ENCODE peak calls at places on chromosomes 6 and 20, in four cellular contexts. I is mesenchymal stem cell, Y is IMR-90, M is H1. J is an unnamed sample. For H3K36me3, the result is how much of the 10 kb centered on the place peaks cover.

GRCh38 chr20:1108437-1108920 is 9.9 kb upstream of the PSMF1 start:
- DNase-seq in Y (peak), M (peak), I (peak), J (peak)

GRCh38 chr6:130411481-130411880 is 45.7 kb downstream of the TMEM200A start:
- DNase-seq in Y (no peak), I (no peak), M (no peak), J (no peak)

GRCh38 chr6:137980777-137981176 is 113.7 kb downstream of the TNFAIP3 start:
- DNase-seq in I (no peak), Y (no peak), M (no peak), J (no peak)

GRCh38 chr6:169895926-169896761 is 144.7 kb downstream of the ERMARD start:
- DNase-seq in M (peak), Y (no peak), I (no peak), J (no peak)

GRCh38 chr20:10812738-10813327 is 139.0 kb upstream of the JAG1 start:
- DNase-seq in Y (no peak), M (no peak), I (no peak), J (no peak)

GRCh38 chr6:56048601-56049000 is 173.2 kb upstream of the BMP5 start:
- DNase-seq in Y (no peak), I (no peak), M (no peak), J (no peak)

GRCh38 chr20:11214281-11214680 is 540.5 kb upstream of the JAG1 start:
- DNase-seq in Y (no peak), I (no peak), M (no peak), J (no peak)

GRCh38 chr6:166724576-166724975 is 97.5 kb upstream of the RPS6KA2 start:
- DNase-seq in Y (no peak), M (no peak), I (no peak), J (no peak)

GRCh38 chr6:139925894-139926641 is 551.6 kb upstream of the CITED2 start:
- DNase-seq in I (peak), M (no peak), Y (peak), J (no peak)

GRCh38 chr20:4869290-4870193 is 131.8 kb downstream of the SLC23A2 start:
- DNase-seq in Y (peak), M (no peak), I (peak), J (no peak)

GRCh38 chr6:144095134-144096002 is at the start of gene SF3B5:
- DNase-seq in Y (peak), M (peak), I (peak), J (peak)

GRCh38 chr20:38600057-38600456 is 1.6 kb upstream of the ARHGAP40 start:
- DNase-seq in M (no peak), I (no peak), Y (no peak), J (no peak)

GRCh38 chr20:38599410-38599882 is 2.2 kb upstream of the ARHGAP40 start:
- DNase-seq in I (no peak), Y (no peak), M (no peak), J (no peak)

GRCh38 chr20:38602185-38602581 is 574 bp downstream of the ARHGAP40 start:
- DNase-seq in I (no peak), M (no peak), Y (no peak), J (no peak)

GRCh38 chr20:38603286-38603685 is 1.7 kb downstream of the ARHGAP40 start:
- DNase-seq in I (no peak), Y (no peak), M (no peak), J (no peak)

DNA sequence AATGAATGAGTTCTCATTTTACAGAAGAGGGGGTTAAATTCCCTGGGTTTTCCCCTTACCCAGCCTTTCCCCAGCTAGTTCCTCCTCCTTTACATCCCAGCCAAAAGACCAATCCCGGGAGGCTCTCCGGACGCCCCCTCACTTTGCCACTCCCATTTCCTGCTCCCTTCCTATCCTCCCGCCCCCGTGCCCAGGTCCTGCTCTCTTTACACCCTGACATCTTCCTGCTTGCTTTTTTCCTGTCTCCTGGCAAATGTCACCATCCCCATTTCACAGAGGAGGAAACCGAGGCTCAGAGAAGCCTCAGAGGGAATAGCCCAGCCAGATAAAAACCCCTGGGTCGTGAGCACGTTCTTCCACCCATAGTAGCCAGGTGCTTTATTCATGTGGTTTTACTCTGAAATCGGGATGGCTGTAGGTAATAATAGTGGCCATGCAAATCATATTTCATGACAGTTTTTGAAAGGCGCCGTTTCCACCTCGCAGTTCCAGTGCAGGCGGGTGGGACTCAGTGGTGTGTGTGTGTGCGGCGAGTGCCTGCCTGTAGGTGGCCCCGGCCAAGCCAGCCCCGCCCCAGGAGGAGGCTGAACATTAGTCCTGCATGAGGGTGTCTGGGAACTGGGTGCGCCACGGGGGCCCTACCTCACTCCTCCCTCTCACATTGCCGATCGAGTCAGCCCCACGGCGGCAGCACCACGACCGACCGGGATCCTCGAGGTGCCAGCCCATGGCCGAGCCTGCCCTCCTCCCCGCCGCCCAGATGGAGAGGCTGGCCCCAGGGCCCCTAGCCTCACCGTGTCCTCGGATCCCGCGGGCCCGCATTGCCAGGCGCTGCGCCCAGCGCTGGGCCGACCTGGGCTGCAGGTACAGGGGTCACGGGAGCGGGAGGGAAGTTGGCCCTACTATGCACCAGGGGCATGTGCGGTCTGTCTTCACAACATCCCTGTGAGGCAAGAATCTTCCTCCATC is at the start of gene ARHGAP40:
- DNase-seq in I (no peak), M (peak), Y (no peak), J (no peak)
- H3K4me3 ChIP-seq in I (no peak), M (peak), Y (no peak), J (peak)

GRCh38 chr6:2971420-2972218 is at the start of gene SERPINB6:
- DNase-seq in M (peak), Y (peak), I (peak), J (no peak)

GRCh38 chr6:2969549-2969948 is 1.8 kb downstream of the SERPINB6 start:
- DNase-seq in I (peak), Y (no peak), M (no peak), J (no peak)

GRCh38 chr6:2970034-2970685 is 1.2 kb downstream of the SERPINB6 start:
- DNase-seq in M (no peak), I (peak), Y (peak), J (peak)

GRCh38 chr6:2968600-2969135 is 2.7 kb downstream of the SERPINB6 start:
- DNase-seq in I (peak), M (no peak), Y (no peak), J (no peak)

GRCh38 chr6:2970753-2971419 is 481 bp downstream of the SERPINB6 start:
- DNase-seq in Y (peak), M (peak), I (peak), J (no peak)
- H2BK15ac ChIP-seq in Y (no peak), M (no peak), I (peak), J (peak)

GRCh38 chr20:36654506-36654905 is 8.5 kb upstream of the SLA2 start:
- DNase-seq in M (no peak), I (no peak), Y (no peak), J (no peak)
- H3K36me3 ChIP-seq in M (under half), I (under half), Y (under half), J (under half)

GRCh38 chr20:53609501-53610445 is 16.1 kb upstream of the ZNF217 start:
- DNase-seq in M (peak), Y (peak), I (peak), J (no peak)
- H3K4me3 ChIP-seq in M (no peak), Y (no peak), I (no peak), J (no peak)